ENCODE peak calls at places on chromosomes 16 and 17, in four cellular contexts. One of them, this sample, is unnamed.

GRCh38 chr17:40479754-40480480 is 21.5 kb downstream of the TNS4 start:
- DNase-seq in activated T-helper 9 cell treated with anti-CD3 and anti-CD28 coated beads, Interleukin-2, amount 50 U/mL, for 16 hours: no peak
- DNase-seq in GM18507: no peak
- DNase-seq in activated naive CD4-positive, alpha-beta T cell: no peak
- DNase-seq in this sample: no peak

GRCh38 chr17:64688481-64688880 is 26.4 kb upstream of the SMURF2 start:
- DNase-seq in GM18507: no peak
- DNase-seq in activated T-helper 9 cell treated with anti-CD3 and anti-CD28 coated beads, Interleukin-2, amount 50 U/mL, for 16 hours: no peak
- DNase-seq in activated naive CD4-positive, alpha-beta T cell: no peak
- DNase-seq in this sample: no peak

GRCh38 chr17:76267051-76267576 is 2.0 kb downstream of the UBALD2 start:
- DNase-seq in activated naive CD4-positive, alpha-beta T cell: no peak
- DNase-seq in GM18507: no peak
- DNase-seq in activated T-helper 9 cell treated with anti-CD3 and anti-CD28 coated beads, Interleukin-2, amount 50 U/mL, for 16 hours: no peak
- DNase-seq in this sample: no peak

GRCh38 chr16:84003001-84003400 is 35.0 kb downstream of the NECAB2 start:
- DNase-seq in activated T-helper 9 cell treated with anti-CD3 and anti-CD28 coated beads, Interleukin-2, amount 50 U/mL, for 16 hours: no peak
- DNase-seq in GM18507: no peak
- DNase-seq in activated naive CD4-positive, alpha-beta T cell: no peak
- DNase-seq in this sample: no peak

GRCh38 chr16:57700801-57701551 is 6.4 kb downstream of the DRC7 start:
- DNase-seq in GM18507: no peak
- DNase-seq in activated naive CD4-positive, alpha-beta T cell: no peak
- DNase-seq in activated T-helper 9 cell treated with anti-CD3 and anti-CD28 coated beads, Interleukin-2, amount 50 U/mL, for 16 hours: no peak
- DNase-seq in this sample: no peak

GRCh38 chr17:56131431-56131830 is 21.8 kb upstream of the ANKFN1 start:
- DNase-seq in activated T-helper 9 cell treated with anti-CD3 and anti-CD28 coated beads, Interleukin-2, amount 50 U/mL, for 16 hours: no peak
- DNase-seq in activated naive CD4-positive, alpha-beta T cell: no peak
- DNase-seq in GM18507: no peak
- DNase-seq in this sample: no peak

GRCh38 chr17:17685775-17686291 is 4.6 kb downstream of the RAI1 start:
- DNase-seq in activated naive CD4-positive, alpha-beta T cell: no peak
- DNase-seq in activated T-helper 9 cell treated with anti-CD3 and anti-CD28 coated beads, Interleukin-2, amount 50 U/mL, for 16 hours: no peak
- DNase-seq in GM18507: no peak
- DNase-seq in this sample: peak; percentile 79

GRCh38 chr17:44004761-44005526 is 522 bp downstream of the NAGS start:
- DNase-seq in GM18507: no peak
- DNase-seq in activated T-helper 9 cell treated with anti-CD3 and anti-CD28 coated beads, Interleukin-2, amount 50 U/mL, for 16 hours: no peak
- DNase-seq in activated naive CD4-positive, alpha-beta T cell: no peak
- DNase-seq in this sample: no peak

GRCh38 chr16:83714286-83714685 is 93.5 kb upstream of the HSBP1 start:
- DNase-seq in activated naive CD4-positive, alpha-beta T cell: no peak
- DNase-seq in GM18507: no peak
- DNase-seq in activated T-helper 9 cell treated with anti-CD3 and anti-CD28 coated beads, Interleukin-2, amount 50 U/mL, for 16 hours: no peak
- DNase-seq in this sample: no peak

GRCh38 chr17:32636593-32637218 is 149.9 kb downstream of the CDK5R1 start:
- DNase-seq in activated naive CD4-positive, alpha-beta T cell: no peak
- DNase-seq in activated T-helper 9 cell treated with anti-CD3 and anti-CD28 coated beads, Interleukin-2, amount 50 U/mL, for 16 hours: no peak
- DNase-seq in GM18507: no peak
- DNase-seq in this sample: no peak

GRCh38 chr16:71762186-71762585 is 37.7 kb upstream of the PHLPP2 start:
- DNase-seq in activated naive CD4-positive, alpha-beta T cell: no peak
- DNase-seq in GM18507: no peak
- DNase-seq in activated T-helper 9 cell treated with anti-CD3 and anti-CD28 coated beads, Interleukin-2, amount 50 U/mL, for 16 hours: no peak
- DNase-seq in this sample: peak; percentile 7

GRCh38 chr17:50693041-50693682 is 14.6 kb downstream of the ANKRD40 start:
- DNase-seq in activated T-helper 9 cell treated with anti-CD3 and anti-CD28 coated beads, Interleukin-2, amount 50 U/mL, for 16 hours: no peak
- DNase-seq in activated naive CD4-positive, alpha-beta T cell: no peak
- DNase-seq in GM18507: no peak
- DNase-seq in this sample: no peak

GRCh38 chr17:43695968-43696865 is 34.5 kb upstream of the MEOX1 start:
- DNase-seq in activated naive CD4-positive, alpha-beta T cell: no peak
- DNase-seq in GM18507: no peak
- DNase-seq in activated T-helper 9 cell treated with anti-CD3 and anti-CD28 coated beads, Interleukin-2, amount 50 U/mL, for 16 hours: no peak
- DNase-seq in this sample: no peak

GRCh38 chr17:15169676-15170075 is 95.5 kb downstream of the PMP22 start:
- DNase-seq in activated naive CD4-positive, alpha-beta T cell: no peak
- DNase-seq in activated T-helper 9 cell treated with anti-CD3 and anti-CD28 coated beads, Interleukin-2, amount 50 U/mL, for 16 hours: no peak
- DNase-seq in GM18507: no peak
- DNase-seq in this sample: no peak

GRCh38 chr17:8479431-8479947 is 43.8 kb downstream of the NDEL1 start:
- DNase-seq in activated naive CD4-positive, alpha-beta T cell: no peak
- DNase-seq in GM18507: no peak
- DNase-seq in activated T-helper 9 cell treated with anti-CD3 and anti-CD28 coated beads, Interleukin-2, amount 50 U/mL, for 16 hours: no peak
- DNase-seq in this sample: no peak

GRCh38 chr17:17487998-17488397 is 8.2 kb downstream of the RASD1 start:
- DNase-seq in activated T-helper 9 cell treated with anti-CD3 and anti-CD28 coated beads, Interleukin-2, amount 50 U/mL, for 16 hours: no peak
- DNase-seq in activated naive CD4-positive, alpha-beta T cell: no peak
- DNase-seq in GM18507: no peak
- DNase-seq in this sample: no peak

GRCh38 chr16:30183961-30184429 is 593 bp downstream of the CORO1A start:
- DNase-seq in GM18507: peak; percentile 60
- DNase-seq in activated T-helper 9 cell treated with anti-CD3 and anti-CD28 coated beads, Interleukin-2, amount 50 U/mL, for 16 hours: peak; percentile 52
- DNase-seq in activated naive CD4-positive, alpha-beta T cell: no peak
- DNase-seq in this sample: no peak

GRCh38 chr17:62725791-62726249 is 82.3 kb downstream of the MARCHF10 start:
- DNase-seq in activated T-helper 9 cell treated with anti-CD3 and anti-CD28 coated beads, Interleukin-2, amount 50 U/mL, for 16 hours: no peak
- DNase-seq in GM18507: no peak
- DNase-seq in activated naive CD4-positive, alpha-beta T cell: no peak
- DNase-seq in this sample: peak; percentile 63

GRCh38 chr17:59366773-59367656 is 35.6 kb downstream of the YPEL2 start:
- DNase-seq in GM18507: no peak
- DNase-seq in activated naive CD4-positive, alpha-beta T cell: no peak
- DNase-seq in activated T-helper 9 cell treated with anti-CD3 and anti-CD28 coated beads, Interleukin-2, amount 50 U/mL, for 16 hours: no peak
- DNase-seq in this sample: peak; percentile 60

GRCh38 chr16:31211960-31212359 is 2.0 kb upstream of the TRIM72 start:
- DNase-seq in activated T-helper 9 cell treated with anti-CD3 and anti-CD28 coated beads, Interleukin-2, amount 50 U/mL, for 16 hours: no peak
- DNase-seq in activated naive CD4-positive, alpha-beta T cell: no peak
- DNase-seq in GM18507: no peak
- DNase-seq in this sample: no peak

GRCh38 chr17:51029142-51029541 is 91.5 kb downstream of the SPAG9 start:
- DNase-seq in GM18507: no peak
- DNase-seq in activated naive CD4-positive, alpha-beta T cell: no peak
- DNase-seq in activated T-helper 9 cell treated with anti-CD3 and anti-CD28 coated beads, Interleukin-2, amount 50 U/mL, for 16 hours: no peak
- DNase-seq in this sample: no peak

GRCh38 chr17:77214743-77215142 is 74.0 kb downstream of the SEC14L1 start:
- DNase-seq in activated naive CD4-positive, alpha-beta T cell: no peak
- DNase-seq in GM18507: no peak
- DNase-seq in activated T-helper 9 cell treated with anti-CD3 and anti-CD28 coated beads, Interleukin-2, amount 50 U/mL, for 16 hours: no peak
- DNase-seq in this sample: peak; percentile 11

GRCh38 chr16:17342031-17342430 is 128.7 kb downstream of the XYLT1 start:
- DNase-seq in activated T-helper 9 cell treated with anti-CD3 and anti-CD28 coated beads, Interleukin-2, amount 50 U/mL, for 16 hours: no peak
- DNase-seq in GM18507: no peak
- DNase-seq in activated naive CD4-positive, alpha-beta T cell: no peak
- DNase-seq in this sample: no peak

GRCh38 chr16:66204761-66205160 is 161.7 kb upstream of the CDH5 start:
- DNase-seq in activated naive CD4-positive, alpha-beta T cell: no peak
- DNase-seq in GM18507: no peak
- DNase-seq in activated T-helper 9 cell treated with anti-CD3 and anti-CD28 coated beads, Interleukin-2, amount 50 U/mL, for 16 hours: no peak
- DNase-seq in this sample: no peak

GRCh38 chr17:49576121-49576905 is 642 bp downstream of the NXPH3 start:
- DNase-seq in activated T-helper 9 cell treated with anti-CD3 and anti-CD28 coated beads, Interleukin-2, amount 50 U/mL, for 16 hours: no peak
- DNase-seq in activated naive CD4-positive, alpha-beta T cell: no peak
- DNase-seq in GM18507: no peak
- DNase-seq in this sample: no peak

GRCh38 chr17:5049314-5049819 is 14.1 kb upstream of the SLC52A1 start:
- DNase-seq in activated T-helper 9 cell treated with anti-CD3 and anti-CD28 coated beads, Interleukin-2, amount 50 U/mL, for 16 hours: peak; percentile 38
- DNase-seq in GM18507: no peak
- DNase-seq in activated naive CD4-positive, alpha-beta T cell: no peak
- DNase-seq in this sample: no peak

GRCh38 chr17:50367401-50367800 is 5.6 kb downstream of the MRPL27 start:
- DNase-seq in GM18507: no peak
- DNase-seq in activated naive CD4-positive, alpha-beta T cell: no peak
- DNase-seq in activated T-helper 9 cell treated with anti-CD3 and anti-CD28 coated beads, Interleukin-2, amount 50 U/mL, for 16 hours: no peak
- DNase-seq in this sample: no peak

GRCh38 chr17:6492892-6493674 is 48.8 kb downstream of the PIMREG start:
- DNase-seq in activated naive CD4-positive, alpha-beta T cell: no peak
- DNase-seq in activated T-helper 9 cell treated with anti-CD3 and anti-CD28 coated beads, Interleukin-2, amount 50 U/mL, for 16 hours: no peak
- DNase-seq in GM18507: no peak
- DNase-seq in this sample: no peak

GRCh38 chr17:48048321-48049140 is at the start of gene NFE2L1:
- DNase-seq in GM18507: no peak
- DNase-seq in activated naive CD4-positive, alpha-beta T cell: no peak
- DNase-seq in activated T-helper 9 cell treated with anti-CD3 and anti-CD28 coated beads, Interleukin-2, amount 50 U/mL, for 16 hours: no peak
- DNase-seq in this sample: peak; percentile 76

GRCh38 chr16:49537924-49538455 is 164.4 kb downstream of the C16orf78 start:
- DNase-seq in GM18507: no peak
- DNase-seq in activated naive CD4-positive, alpha-beta T cell: no peak
- DNase-seq in activated T-helper 9 cell treated with anti-CD3 and anti-CD28 coated beads, Interleukin-2, amount 50 U/mL, for 16 hours: no peak
- DNase-seq in this sample: no peak

GRCh38 chr16:65950211-65950610 is 416.3 kb upstream of the CDH5 start:
- DNase-seq in activated naive CD4-positive, alpha-beta T cell: no peak
- DNase-seq in GM18507: no peak
- DNase-seq in activated T-helper 9 cell treated with anti-CD3 and anti-CD28 coated beads, Interleukin-2, amount 50 U/mL, for 16 hours: no peak
- DNase-seq in this sample: no peak

GRCh38 chr17:27293359-27293897 is 486 bp upstream of the WSB1 start:
- DNase-seq in GM18507: no peak
- DNase-seq in activated T-helper 9 cell treated with anti-CD3 and anti-CD28 coated beads, Interleukin-2, amount 50 U/mL, for 16 hours: no peak
- DNase-seq in activated naive CD4-positive, alpha-beta T cell: no peak
- DNase-seq in this sample: no peak

GRCh38 chr17:17119533-17119932 is 77.3 kb downstream of the MPRIP start:
- DNase-seq in activated T-helper 9 cell treated with anti-CD3 and anti-CD28 coated beads, Interleukin-2, amount 50 U/mL, for 16 hours: peak; percentile 60
- DNase-seq in activated naive CD4-positive, alpha-beta T cell: no peak
- DNase-seq in GM18507: peak; percentile 32
- DNase-seq in this sample: no peak

GRCh38 chr17:8151641-8152111 is 528 bp downstream of the PER1 start:
- DNase-seq in activated naive CD4-positive, alpha-beta T cell: no peak
- DNase-seq in GM18507: no peak
- DNase-seq in activated T-helper 9 cell treated with anti-CD3 and anti-CD28 coated beads, Interleukin-2, amount 50 U/mL, for 16 hours: no peak
- DNase-seq in this sample: no peak

GRCh38 chr17:68909066-68909465 is 46.1 kb downstream of the ABCA8 start:
- DNase-seq in activated T-helper 9 cell treated with anti-CD3 and anti-CD28 coated beads, Interleukin-2, amount 50 U/mL, for 16 hours: no peak
- DNase-seq in activated naive CD4-positive, alpha-beta T cell: no peak
- DNase-seq in GM18507: no peak
- DNase-seq in this sample: peak; percentile 87

GRCh38 chr17:4177732-4178131 is 34.7 kb downstream of the CYB5D2 start:
- DNase-seq in GM18507: no peak
- DNase-seq in activated T-helper 9 cell treated with anti-CD3 and anti-CD28 coated beads, Interleukin-2, amount 50 U/mL, for 16 hours: no peak
- DNase-seq in activated naive CD4-positive, alpha-beta T cell: no peak
- DNase-seq in this sample: no peak

GRCh38 chr17:1946021-1946932 is 78.9 kb downstream of the RTN4RL1 start:
- DNase-seq in activated naive CD4-positive, alpha-beta T cell: no peak
- DNase-seq in GM18507: no peak
- DNase-seq in activated T-helper 9 cell treated with anti-CD3 and anti-CD28 coated beads, Interleukin-2, amount 50 U/mL, for 16 hours: no peak
- DNase-seq in this sample: no peak

GRCh38 chr17:39152134-39152884 is 872 bp upstream of the PLXDC1 start:
- DNase-seq in GM18507: no peak
- DNase-seq in activated T-helper 9 cell treated with anti-CD3 and anti-CD28 coated beads, Interleukin-2, amount 50 U/mL, for 16 hours: no peak
- DNase-seq in activated naive CD4-positive, alpha-beta T cell: no peak
- DNase-seq in this sample: no peak

This sample was measured in brain microvascular endothelial cell.